ENCODE peak calls at places on chromosomes 11 and 22, in five cellular contexts. I is stomach, Z is IMR-90, O is GM12892, G is A549. F is an unnamed sample.

GRCh38 chr22:38751066-38751421 is 4.8 kb downstream of the SUN2 start:
- DNase-seq in G (no peak), I (no peak), O (no peak), Z (no peak), F (no peak)

GRCh38 chr11:73085189-73085875 is 56.8 kb downstream of the FCHSD2 start:
- DNase-seq in G (peak), I (no peak), O (no peak), Z (peak), F (no peak)

GRCh38 chr11:73331138-73331916 is 23.3 kb downstream of the ARHGEF17 start:
- DNase-seq in I (no peak), Z (peak), O (no peak), G (no peak), F (no peak)

GRCh38 chr11:2531987-2532703 is 87.3 kb downstream of the KCNQ1 start:
- DNase-seq in Z (no peak), O (no peak), I (no peak), G (no peak), F (no peak)

GRCh38 chr11:120001161-120002135 is 136.5 kb downstream of the TRIM29 start:
- DNase-seq in Z (no peak), G (no peak), O (no peak), I (no peak), F (no peak)

GRCh38 chr11:72247584-72247983 is 3.6 kb upstream of the PHOX2A start:
- DNase-seq in O (no peak), I (no peak), G (no peak), Z (no peak), F (no peak)

GRCh38 chr11:101944896-101945295 is 28.6 kb upstream of the ANGPTL5 start:
- DNase-seq in O (no peak), G (no peak), I (no peak), Z (no peak), F (no peak)

GRCh38 chr22:42630901-42631602 is 9.3 kb downstream of the ATP5MGL start:
- DNase-seq in O (peak), G (no peak), Z (no peak), I (no peak), F (no peak)

GRCh38 chr11:71490731-71491390 is 36.2 kb upstream of the KRTAP5-7 start:
- DNase-seq in G (no peak), O (no peak), Z (no peak), I (peak), F (no peak)

GRCh38 chr22:48918585-48919186 is 909.0 kb downstream of the BRD1 start:
- DNase-seq in I (peak), G (no peak), O (no peak), Z (no peak), F (no peak)

GRCh38 chr11:121372671-121373429 is 79.3 kb upstream of the SORL1 start:
- DNase-seq in I (no peak), G (no peak), Z (no peak), O (peak), F (no peak)

GRCh38 chr11:2538951-2539735 is 94.3 kb downstream of the KCNQ1 start:
- DNase-seq in G (no peak), O (no peak), Z (no peak), I (no peak), F (no peak)

GRCh38 chr11:61491736-61492395 is 16.7 kb upstream of the LRRC10B start:
- DNase-seq in G (no peak), I (no peak), Z (no peak), O (no peak), F (no peak)

GRCh38 chr11:114340311-114341131 is 44.3 kb downstream of the NNMT start:
- DNase-seq in G (peak), Z (peak), I (peak), O (no peak), F (peak)

GRCh38 chr11:79440451-79441158 is at the start of gene TENM4:
- DNase-seq in G (peak), I (peak), Z (peak), O (peak), F (peak)

GRCh38 chr11:118286545-118286944 is 18.0 kb upstream of the CD3E start:
- DNase-seq in Z (no peak), O (no peak), G (no peak), I (no peak), F (no peak)

GRCh38 chr22:44360306-44360685 is 47.5 kb upstream of the SHISAL1 start:
- DNase-seq in Z (no peak), O (no peak), G (no peak), I (no peak), F (no peak)

GRCh38 chr11:1223346-1224108 is 661 bp downstream of the MUC5B start:
- DNase-seq in I (no peak), Z (no peak), G (peak), O (peak), F (no peak)

GRCh38 chr11:133927690-133928627 is 28.8 kb downstream of the IGSF9B start:
- DNase-seq in O (peak), I (peak), Z (peak), G (peak), F (peak)

GRCh38 chr11:61147271-61147670 is 14.0 kb downstream of the VPS37C start:
- DNase-seq in I (no peak), Z (no peak), O (no peak), G (no peak), F (no peak)

GRCh38 chr11:78011301-78011700 is 11.8 kb downstream of the KCTD14 start:
- DNase-seq in Z (no peak), I (no peak), G (no peak), O (no peak), F (no peak)

GRCh38 chr11:2533642-2534115 is 88.9 kb downstream of the KCNQ1 start:
- DNase-seq in O (no peak), G (no peak), I (peak), Z (peak), F (no peak)

GRCh38 chr11:125270711-125271110 is 106.2 kb downstream of the PKNOX2 start:
- DNase-seq in I (no peak), Z (peak), G (no peak), O (no peak), F (no peak)

GRCh38 chr11:8233691-8234424 is 29.8 kb downstream of the LMO1 start:
- DNase-seq in I (no peak), O (no peak), Z (peak), G (peak), F (no peak)

GRCh38 chr11:8234910-8235309 is 28.8 kb downstream of the LMO1 start:
- DNase-seq in Z (no peak), I (no peak), O (no peak), G (no peak), F (no peak)

GRCh38 chr11:8237453-8237852 is 26.2 kb downstream of the LMO1 start:
- DNase-seq in Z (no peak), G (no peak), O (no peak), I (no peak), F (no peak)

GRCh38 chr11:8234425-8234821 is 29.3 kb downstream of the LMO1 start:
- DNase-seq in Z (no peak), G (peak), O (no peak), I (no peak), F (no peak)

GRCh38 chr11:8235925-8236324 is 27.8 kb downstream of the LMO1 start:
- DNase-seq in Z (no peak), I (no peak), O (no peak), G (no peak), F (no peak)
- TF ChIP-seq POLR2A in Z (no peak), I (no peak), O (no peak), G (no peak), F (no peak)

GRCh38 chr22:21629262-21630149 is at the start of gene YDJC:
- DNase-seq in I (peak), O (peak), G (peak), Z (peak), F (peak)
- TF ChIP-seq POLR2A in I (no peak), O (peak), G (peak), Z (peak), F (peak)

DNA sequence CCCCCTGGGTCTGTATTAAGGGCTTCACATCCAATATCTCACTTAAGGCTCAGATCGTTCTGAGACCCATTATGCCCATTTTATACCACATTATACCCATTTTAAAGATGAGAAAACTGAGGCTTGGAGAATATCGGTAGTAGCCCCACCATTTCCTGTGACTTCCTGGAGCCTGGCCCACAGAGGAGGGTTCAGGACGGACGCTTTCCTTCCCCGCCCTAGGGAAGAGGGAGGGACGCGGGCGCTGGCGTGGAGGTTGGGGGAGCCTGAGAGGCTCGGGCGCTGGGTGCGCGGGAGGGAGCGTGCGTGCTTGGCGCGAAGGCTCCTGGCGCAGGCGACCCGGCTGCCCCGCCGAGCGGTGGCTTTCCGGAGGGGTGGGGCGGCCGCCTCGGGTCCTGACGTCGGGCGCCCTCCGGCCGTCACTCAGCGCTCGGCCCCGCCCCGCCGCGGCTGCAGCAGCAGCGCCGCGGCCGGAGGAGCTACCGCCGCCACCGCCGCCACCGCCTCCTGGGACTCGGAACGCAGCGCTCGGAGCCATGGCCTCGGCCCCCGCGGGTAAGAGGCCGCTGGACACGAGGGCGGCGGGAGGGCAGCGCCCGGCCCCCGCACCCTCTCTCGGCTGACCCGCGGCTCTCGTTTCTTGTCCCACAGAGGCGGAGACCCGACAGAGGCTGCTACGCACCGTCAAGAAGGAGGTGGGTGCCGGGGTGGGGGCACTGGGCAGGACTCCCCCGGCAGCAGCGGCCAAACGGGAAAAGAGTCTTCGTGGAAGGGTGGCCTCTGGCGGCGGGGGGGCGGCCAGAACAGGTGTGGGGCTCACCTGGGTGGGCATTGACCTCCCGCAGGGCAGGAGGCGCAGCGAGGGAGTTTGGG is at the start of gene SGSM1:
- DNase-seq in I (peak), G (peak), Z (peak), O (peak), F (peak)
- TF ChIP-seq POLR2A in I (no peak), G (peak), Z (no peak), O (no peak), F (peak)

GRCh38 chr22:20964799-20965103 is 2.3 kb upstream of the AIFM3 start:
- DNase-seq in G (no peak), Z (no peak), I (no peak), O (no peak), F (no peak)

GRCh38 chr22:20967697-20968201 is 694 bp downstream of the AIFM3 start:
- DNase-seq in I (no peak), O (no peak), Z (no peak), G (no peak), F (no peak)

GRCh38 chr22:20966883-20967696 is at the start of gene AIFM3:
- DNase-seq in I (no peak), G (no peak), O (no peak), Z (no peak), F (no peak)

GRCh38 chr22:20965104-20965887 is 1.8 kb upstream of the AIFM3 start:
- DNase-seq in I (no peak), O (no peak), Z (no peak), G (no peak), F (no peak)

DNA sequence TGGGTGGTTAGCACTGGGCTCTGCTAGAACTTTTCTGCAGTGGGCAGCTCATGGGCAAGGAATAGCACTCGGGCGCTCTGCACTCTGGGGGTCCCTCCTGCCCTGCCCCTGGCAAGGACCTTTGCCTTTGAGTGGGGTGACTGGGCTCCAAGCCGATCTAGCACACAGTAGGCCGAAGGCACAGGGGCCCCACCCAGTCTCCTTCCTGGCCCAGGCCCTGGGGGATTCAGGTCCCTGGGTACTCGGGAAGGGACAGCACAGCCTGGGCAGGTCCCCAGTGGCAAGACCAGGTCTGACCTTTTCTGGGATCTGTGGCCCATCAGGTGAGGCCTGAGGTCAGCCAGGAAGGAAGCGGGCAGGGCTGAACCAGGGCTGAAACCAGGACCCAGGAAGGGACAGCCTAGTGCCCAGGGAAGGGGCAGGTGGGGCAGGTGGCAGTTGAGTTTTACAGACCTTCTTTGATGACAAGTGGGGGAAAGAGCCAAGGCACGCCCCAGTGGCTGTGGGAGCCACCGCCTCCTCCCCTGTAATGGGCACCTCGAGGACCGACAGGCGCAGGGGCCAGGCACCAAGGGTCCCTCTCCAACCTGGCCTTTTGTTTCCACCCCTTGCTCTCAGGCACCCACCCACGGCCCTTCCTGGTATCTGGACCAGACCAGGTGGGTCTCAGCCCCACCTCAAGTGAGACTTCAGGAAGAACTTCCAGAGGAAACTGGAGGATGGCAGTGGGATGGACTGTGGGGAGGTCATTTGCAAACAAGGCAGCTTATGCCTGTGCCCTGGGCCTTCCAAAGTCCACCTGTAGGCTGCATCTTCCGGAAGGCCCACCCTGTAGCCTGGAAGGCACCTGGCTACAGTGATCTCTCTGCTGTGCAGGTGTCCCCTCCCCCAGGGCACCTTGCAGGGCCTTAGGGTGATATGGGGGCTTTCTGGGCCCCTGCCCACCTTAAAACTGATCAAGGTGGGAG is 883 bp upstream of the AIFM3 start:
- DNase-seq in I (no peak), G (no peak), O (no peak), Z (no peak), F (no peak)
- TF ChIP-seq POLR2A in I (no peak), G (no peak), O (no peak), Z (no peak), F (no peak)

GRCh38 chr11:14073821-14074529 is 111.5 kb downstream of the SPON1 start:
- DNase-seq in Z (no peak), G (no peak), O (no peak), I (no peak), F (no peak)
- TF ChIP-seq POLR2A in Z (no peak), G (no peak), O (no peak), I (no peak), F (no peak)

DNA sequence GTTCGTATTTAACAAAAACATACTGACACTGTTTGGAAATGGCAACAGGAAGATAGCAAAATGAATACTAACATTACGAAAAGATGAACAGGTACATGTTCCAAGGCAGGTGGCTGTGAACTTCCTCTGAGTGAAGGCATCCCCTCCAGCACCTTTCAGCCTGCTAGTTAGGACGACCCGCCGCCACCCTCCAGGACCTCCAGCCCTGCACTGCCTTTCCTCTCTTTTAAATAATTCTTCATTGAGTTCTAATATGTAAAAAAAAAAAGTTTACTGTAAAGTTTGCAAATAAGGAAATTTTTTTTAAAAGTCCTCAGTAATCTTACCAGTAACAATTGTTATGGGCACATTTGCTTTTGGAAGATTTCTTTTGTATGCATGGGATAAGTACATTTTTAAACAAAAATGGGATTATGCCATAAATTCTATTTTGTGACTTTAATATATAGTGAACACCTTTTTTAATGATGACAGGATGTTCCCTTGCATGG is 6.0 kb downstream of the NEAT1 start:
- DNase-seq in I (peak), O (no peak), G (no peak), Z (no peak), F (peak)
- TF ChIP-seq POLR2A in I (no peak), O (no peak), G (peak), Z (peak), F (no peak)

GRCh38 chr11:10307022-10307410 is 2.1 kb downstream of the ADM start:
- DNase-seq in G (peak), O (no peak), Z (no peak), I (no peak), F (peak)
- TF ChIP-seq POLR2A in G (peak), O (no peak), Z (no peak), I (no peak), F (no peak)

GRCh38 chr11:47715082-47715669 is at the start of gene AGBL2:
- DNase-seq in I (peak), Z (peak), O (peak), G (peak), F (peak)
- TF ChIP-seq POLR2A in I (no peak), Z (no peak), O (peak), G (peak), F (peak)

F was measured in prostate gland.